ENCODE peak calls at places on chromosomes 16 and 17, in four cellular contexts. C, Z, M and E are unnamed samples.

GRCh38 chr16:23608194-23608593 is 12.1 kb upstream of the NDUFAB1 start:
- DNase-seq in C (no peak), Z (peak; percentile 93), M (no peak), E (no peak)

GRCh38 chr16:81035975-81036750 is 521 bp downstream of the ATMIN start:
- DNase-seq in C (peak; percentile 34), Z (peak; percentile 40), M (peak; percentile 40), E (peak; percentile 73)

GRCh38 chr17:31412511-31412910 is 21.0 kb downstream of the RAB11FIP4 start:
- DNase-seq in C (no peak), Z (no peak), M (no peak), E (no peak)

GRCh38 chr17:15361151-15361550 is 19.8 kb upstream of the TEKT3 start:
- DNase-seq in C (no peak), Z (no peak), M (no peak), E (no peak)

GRCh38 chr17:8018436-8018835 is 16.0 kb downstream of the GUCY2D start:
- DNase-seq in C (no peak), Z (no peak), M (no peak), E (peak; percentile 61)

GRCh38 chr17:82837586-82838320 is 2.1 kb downstream of the ZNF750 start:
- DNase-seq in C (no peak), Z (no peak), M (no peak), E (peak; percentile 32)

GRCh38 chr17:61478026-61478789 is 26.0 kb downstream of the TBX4 start:
- DNase-seq in C (no peak), Z (no peak), M (no peak), E (no peak)

GRCh38 chr16:12869681-12870427 is 31.5 kb upstream of the SHISA9 start:
- DNase-seq in C (no peak), Z (no peak), M (no peak), E (no peak)

GRCh38 chr16:86789621-86790051 is 211.3 kb downstream of the FOXL1 start:
- DNase-seq in C (no peak), Z (no peak), M (no peak), E (no peak)

GRCh38 chr17:50375858-50376538 is 3.0 kb downstream of the EME1 start:
- DNase-seq in C (no peak), Z (no peak), M (no peak), E (no peak)

GRCh38 chr17:31696184-31696602 is 162.9 kb downstream of the COPRS start:
- DNase-seq in C (peak; percentile 74), Z (no peak), M (peak; percentile 68), E (no peak)

GRCh38 chr16:86574646-86575045 is 3.7 kb upstream of the FOXL1 start:
- DNase-seq in C (no peak), Z (no peak), M (no peak), E (no peak)

GRCh38 chr16:87034317-87034716 is 282.9 kb downstream of the C16orf95 start:
- DNase-seq in C (no peak), Z (no peak), M (no peak), E (no peak)

GRCh38 chr17:7263071-7263800 is 958 bp upstream of the CLDN7 start:
- DNase-seq in C (no peak), Z (no peak), M (no peak), E (no peak)

GRCh38 chr17:50347087-50347893 is 1.4 kb downstream of the XYLT2 start:
- DNase-seq in C (no peak), Z (no peak), M (no peak), E (no peak)

GRCh38 chr17:15414502-15415348 is 52.7 kb downstream of the CDRT4 start:
- DNase-seq in C (no peak), Z (no peak), M (peak; percentile 53), E (no peak)

GRCh38 chr17:235831-236640 is 54.6 kb upstream of the DOC2B start:
- DNase-seq in C (no peak), Z (no peak), M (no peak), E (no peak)

GRCh38 chr17:78979780-78980623 is at the start of gene LGALS3BP:
- DNase-seq in C (peak; percentile 77), Z (no peak), M (peak; percentile 92), E (peak; percentile 32)

GRCh38 chr17:43367588-43368242 is 31.1 kb upstream of the ARL4D start:
- DNase-seq in C (no peak), Z (no peak), M (no peak), E (peak; percentile 89)

GRCh38 chr16:67116388-67117311 is 6.9 kb downstream of the PHAF1 start:
- DNase-seq in C (no peak), Z (peak; percentile 26), M (no peak), E (peak; percentile 62)

GRCh38 chr17:27539794-27540193 is 83.5 kb downstream of the KSR1 start:
- DNase-seq in C (no peak), Z (no peak), M (no peak), E (no peak)

GRCh38 chr17:72618018-72618509 is 474.4 kb downstream of the SLC39A11 start:
- DNase-seq in C (peak; percentile 83), Z (no peak), M (peak; percentile 76), E (peak; percentile 11)

GRCh38 chr17:60941028-60941427 is 263.4 kb downstream of the BCAS3 start:
- DNase-seq in C (peak; percentile 35), Z (peak; percentile 60), M (peak; percentile 39), E (no peak)

GRCh38 chr17:67035131-67036083 is 8.9 kb upstream of the CACNG1 start:
- DNase-seq in C (no peak), Z (no peak), M (no peak), E (no peak)

GRCh38 chr16:75382611-75383010 is 50.7 kb downstream of the CFDP1 start:
- DNase-seq in C (no peak), Z (no peak), M (no peak), E (no peak)

GRCh38 chr17:1147664-1148063 is 32.1 kb downstream of the ABR start:
- DNase-seq in C (peak; percentile 81), Z (peak; percentile 80), M (peak; percentile 72), E (no peak)

GRCh38 chr17:63435681-63436522 is 10.2 kb downstream of the CYB561 start:
- DNase-seq in C (peak; percentile 67), Z (no peak), M (no peak), E (no peak)

GRCh38 chr16:21302454-21302853 is 24.4 kb upstream of the CRYM start:
- DNase-seq in C (no peak), Z (no peak), M (no peak), E (no peak)

GRCh38 chr16:70157477-70158260 is 15.9 kb upstream of the CLEC18C start:
- DNase-seq in C (no peak), Z (peak; percentile 3), M (peak; percentile 11), E (no peak)

GRCh38 chr16:31138621-31139578 is 3.4 kb upstream of the PRSS8 start:
- DNase-seq in C (peak; percentile 91), Z (peak; percentile 76), M (no peak), E (no peak)

GRCh38 chr16:28923231-28923587 is 1.8 kb downstream of the RABEP2 start:
- DNase-seq in C (no peak), Z (no peak), M (no peak), E (no peak)

GRCh38 chr16:28924399-28924761 is 658 bp downstream of the RABEP2 start:
- DNase-seq in C (no peak), Z (no peak), M (no peak), E (no peak)

GRCh38 chr16:28923652-28924398 is 1.2 kb downstream of the RABEP2 start:
- DNase-seq in C (peak; percentile 29), Z (no peak), M (peak; percentile 30), E (no peak)

GRCh38 chr16:28925386-28926228 is 569 bp upstream of the RABEP2 start:
- DNase-seq in C (peak; percentile 62), Z (peak; percentile 80), M (peak; percentile 80), E (peak; percentile 94)

DNA sequence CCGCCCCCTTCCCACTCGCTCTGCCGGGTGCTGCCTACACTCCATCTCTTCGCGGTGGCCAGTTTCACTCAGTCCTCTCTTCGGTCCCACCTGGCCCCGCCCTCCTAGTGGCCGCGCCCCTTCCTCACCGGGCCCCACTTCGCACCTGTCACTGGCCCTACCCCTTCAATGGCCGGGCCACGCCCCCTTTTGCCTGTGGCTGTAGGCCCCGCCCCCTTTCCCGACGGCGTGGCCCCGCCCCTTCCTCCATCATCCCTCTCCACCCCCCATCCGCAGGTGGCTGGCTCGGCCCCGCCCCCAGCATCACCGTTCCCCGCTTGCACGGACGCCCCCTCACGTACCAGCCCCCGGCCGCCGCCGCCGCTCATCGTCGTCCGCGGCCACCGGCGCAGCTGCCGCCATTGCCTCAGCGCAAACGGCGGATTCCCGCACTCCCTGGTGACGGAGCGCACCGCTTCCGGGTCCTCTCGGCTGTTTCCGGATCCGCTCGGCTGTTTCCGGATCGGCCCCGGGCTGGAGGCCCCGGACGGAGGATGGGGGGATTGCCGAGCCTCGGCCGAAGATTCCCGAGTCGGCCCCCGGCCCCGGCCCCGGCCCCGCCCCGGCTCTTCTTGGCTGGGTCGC is at the start of gene RABEP2:
- DNase-seq in C (peak; percentile 100), Z (peak; percentile 91), M (peak; percentile 95), E (peak; percentile 91)
- TF ChIP-seq POLR2A in C (no peak), Z (peak; percentile 2), M (no peak), E (no peak)

GRCh38 chr17:58193641-58194259 is 1.2 kb downstream of the EPX start:
- DNase-seq in C (no peak), Z (no peak), M (no peak), E (no peak)
- H3K4me3 ChIP-seq in C (no peak overlapping the region), Z (no peak overlapping the region), M (no peak overlapping the region), E (no peak overlapping the region)

GRCh38 chr17:5194346-5194745 is 2.7 kb upstream of the ZNF594 start:
- DNase-seq in C (no peak), Z (no peak), M (no peak), E (no peak)

GRCh38 chr17:5191541-5192417 is at the start of gene ZNF594:
- DNase-seq in C (peak; percentile 97), Z (peak; percentile 93), M (peak; percentile 98), E (peak; percentile 91)
- TF ChIP-seq POLR2A in C (no peak), Z (peak; percentile 85), M (no peak), E (peak; percentile 38)

DNA sequence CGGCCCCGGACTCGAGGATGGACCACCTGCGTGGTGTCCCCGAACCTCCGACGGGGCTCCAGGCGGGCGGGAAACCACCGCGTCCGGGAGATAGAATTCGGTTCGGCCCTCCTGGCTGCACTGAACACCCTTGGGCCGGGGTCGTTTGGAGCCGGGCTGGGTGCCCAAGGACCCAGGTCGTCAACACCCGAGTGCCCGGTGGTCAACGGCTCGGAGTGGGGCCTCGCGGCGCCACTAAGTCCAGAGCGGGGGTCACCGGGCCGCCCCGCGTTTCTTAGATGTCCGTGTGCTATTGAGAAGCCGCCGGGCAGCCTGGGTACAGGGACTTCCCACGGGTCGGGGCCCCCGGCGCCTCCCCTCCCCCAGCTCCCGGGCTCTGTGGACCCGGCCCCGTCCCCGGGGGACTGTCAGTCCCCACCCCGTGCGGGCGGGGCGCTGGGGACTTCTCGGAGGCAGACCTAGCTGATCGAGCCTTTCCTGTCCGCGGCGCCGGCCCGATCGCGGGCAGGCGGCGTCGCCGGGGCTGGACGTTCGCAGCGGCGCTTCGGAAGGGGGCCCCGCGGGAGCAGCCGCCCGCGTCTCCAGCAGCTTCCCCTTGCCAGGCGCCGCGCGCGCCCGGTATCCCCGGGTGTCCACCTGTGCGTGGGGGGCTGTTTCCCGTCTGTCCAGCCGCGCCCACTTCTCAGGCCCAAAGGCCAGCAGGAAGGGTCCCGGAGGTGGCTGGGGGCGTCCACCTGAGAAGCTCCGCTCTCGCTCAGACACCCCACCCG is 655 bp upstream of the NPTX1 start:
- DNase-seq in C (no peak), Z (no peak), M (no peak), E (peak; percentile 33)
- H3K4me3 ChIP-seq in C (peak overlapping the region; percentile 49), Z (no peak overlapping the region), M (no peak overlapping the region), E (no peak overlapping the region)

GRCh38 chr17:59851431-59852375 is 41.0 kb downstream of the TUBD1 start:
- DNase-seq in C (peak; percentile 47), Z (no peak), M (peak; percentile 49), E (no peak)
- TF ChIP-seq POLR2A in C (no peak), Z (no peak), M (no peak), E (no peak)